ENCODE peak calls at places on chromosomes 6 and 20, in seven cellular contexts. O, Y, U, D, L, B and W are unnamed samples.

GRCh38 chr6:146027586-146028249 is 1.1 kb upstream of the GRM1 start:
- DNase-seq in U (no peak), B (no peak), L (no peak), D (no peak), Y (no peak), O (no peak), W (peak; percentile 27)

GRCh38 chr6:105302617-105303128 is 100.2 kb downstream of the PREP start:
- DNase-seq in L (no peak), D (no peak), Y (no peak), B (no peak), U (no peak), O (no peak), W (no peak)

GRCh38 chr20:57440678-57441509 is 49.7 kb downstream of the RBM38 start:
- DNase-seq in Y (peak; percentile 63), U (peak; percentile 94), B (peak; percentile 84), D (peak; percentile 85), O (peak; percentile 81), L (peak; percentile 66), W (peak; percentile 87)

GRCh38 chr20:19889011-19889953 is 127.9 kb upstream of the NAA20 start:
- DNase-seq in L (peak; percentile 76), D (peak; percentile 84), U (peak; percentile 79), B (peak; percentile 40), Y (no peak), O (peak; percentile 26), W (no peak)

GRCh38 chr6:117483004-117483644 is 650 bp downstream of the DCBLD1 start:
- DNase-seq in B (peak; percentile 64), L (peak; percentile 31), U (peak; percentile 87), D (peak; percentile 50), O (peak; percentile 72), Y (peak; percentile 67), W (peak; percentile 69)

GRCh38 chr6:43217351-43217750 is 11.9 kb downstream of the DNPH1 start:
- DNase-seq in U (peak; percentile 21), Y (peak; percentile 54), D (no peak), L (no peak), B (no peak), O (no peak), W (no peak)

GRCh38 chr20:64142546-64142945 is 21.7 kb upstream of the MYT1 start:
- DNase-seq in O (no peak), L (no peak), D (no peak), Y (no peak), U (peak; percentile 24), B (no peak), W (no peak)

GRCh38 chr6:69719602-69720193 is 77.1 kb downstream of the LMBRD1 start:
- DNase-seq in O (no peak), L (peak; percentile 37), Y (no peak), D (no peak), U (no peak), B (no peak), W (peak; percentile 62)

GRCh38 chr20:45347297-45347935 is 808 bp downstream of the SDC4 start:
- DNase-seq in U (no peak), Y (no peak), D (no peak), B (no peak), O (no peak), L (no peak), W (no peak)

GRCh38 chr20:45303586-45304463 is 2.8 kb upstream of the RBPJL start:
- DNase-seq in B (no peak), O (no peak), L (no peak), U (peak; percentile 68), D (no peak), Y (no peak), W (no peak)

GRCh38 chr6:151095538-151096254 is 144.1 kb upstream of the AKAP12 start:
- DNase-seq in O (no peak), D (no peak), L (no peak), B (no peak), Y (no peak), U (no peak), W (no peak)

GRCh38 chr6:10801224-10801848 is 37.0 kb downstream of the MAK start:
- DNase-seq in D (peak; percentile 27), L (peak; percentile 58), U (peak; percentile 81), O (peak; percentile 59), Y (peak; percentile 59), B (peak; percentile 31), W (peak; percentile 50)

GRCh38 chr6:148146717-148147116 is 195.9 kb upstream of the SASH1 start:
- DNase-seq in O (no peak), U (no peak), B (no peak), D (no peak), Y (no peak), L (peak; percentile 36), W (no peak)

GRCh38 chr6:33433001-33433559 is 13.2 kb downstream of the SYNGAP1 start:
- DNase-seq in D (no peak), O (no peak), B (no peak), U (peak; percentile 62), Y (no peak), L (no peak), W (no peak)

GRCh38 chr20:16689906-16690305 is 39.9 kb upstream of the SNRPB2 start:
- DNase-seq in B (no peak), U (no peak), D (no peak), L (no peak), O (no peak), Y (no peak), W (no peak)

GRCh38 chr20:9474835-9475413 is 39.5 kb upstream of the LAMP5 start:
- DNase-seq in B (no peak), U (no peak), Y (no peak), D (no peak), L (peak; percentile 53), O (no peak), W (no peak)

GRCh38 chr20:33649201-33649631 is 12.9 kb upstream of the C20orf144 start:
- DNase-seq in O (no peak), B (peak; percentile 77), U (no peak), L (no peak), Y (peak; percentile 68), D (no peak), W (peak; percentile 58)

DNA sequence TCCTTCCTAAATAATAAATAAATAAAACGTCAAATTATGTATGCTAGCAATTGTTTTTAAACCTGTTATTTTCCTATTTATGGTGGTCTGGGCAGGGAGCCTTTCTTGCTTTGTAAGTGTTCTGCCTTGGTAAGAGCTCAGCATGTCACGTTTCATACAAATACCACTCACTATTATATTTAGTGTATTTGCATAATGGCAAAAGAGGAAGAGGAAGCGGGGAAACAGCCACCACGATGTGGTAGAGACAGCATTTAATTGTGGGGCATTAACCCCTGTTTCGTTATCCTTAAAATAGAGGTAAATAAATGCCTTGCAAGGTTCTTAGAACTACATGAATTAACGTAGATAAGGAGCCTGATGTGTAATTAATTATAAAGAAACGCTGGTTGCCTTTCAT is 2.0 kb downstream of the ABRACL start:
- DNase-seq in L (no peak), O (no peak), U (no peak), Y (no peak), B (no peak), D (no peak), W (no peak)
- H3K4me3 ChIP-seq in L (no peak overlapping the region), O (no peak overlapping the region), U (no peak overlapping the region), Y (no peak overlapping the region), B (peak overlapping the region; percentile 92), D (no peak overlapping the region), W (no peak overlapping the region)

GRCh38 chr6:52495859-52496396 is 75.8 kb downstream of the EFHC1 start:
- DNase-seq in D (no peak), L (no peak), O (no peak), U (no peak), B (no peak), Y (no peak), W (no peak)

GRCh38 chr6:52493669-52494068 is 73.5 kb downstream of the EFHC1 start:
- DNase-seq in L (peak; percentile 33), D (no peak), Y (no peak), O (no peak), U (no peak), B (no peak), W (no peak)

GRCh38 chr6:52489881-52490280 is 69.7 kb downstream of the EFHC1 start:
- DNase-seq in B (no peak), O (no peak), L (no peak), D (no peak), U (no peak), Y (no peak), W (no peak)

GRCh38 chr6:52494298-52495072 is 74.3 kb downstream of the EFHC1 start:
- DNase-seq in L (no peak), U (no peak), O (no peak), B (no peak), D (no peak), Y (no peak), W (no peak)

DNA sequence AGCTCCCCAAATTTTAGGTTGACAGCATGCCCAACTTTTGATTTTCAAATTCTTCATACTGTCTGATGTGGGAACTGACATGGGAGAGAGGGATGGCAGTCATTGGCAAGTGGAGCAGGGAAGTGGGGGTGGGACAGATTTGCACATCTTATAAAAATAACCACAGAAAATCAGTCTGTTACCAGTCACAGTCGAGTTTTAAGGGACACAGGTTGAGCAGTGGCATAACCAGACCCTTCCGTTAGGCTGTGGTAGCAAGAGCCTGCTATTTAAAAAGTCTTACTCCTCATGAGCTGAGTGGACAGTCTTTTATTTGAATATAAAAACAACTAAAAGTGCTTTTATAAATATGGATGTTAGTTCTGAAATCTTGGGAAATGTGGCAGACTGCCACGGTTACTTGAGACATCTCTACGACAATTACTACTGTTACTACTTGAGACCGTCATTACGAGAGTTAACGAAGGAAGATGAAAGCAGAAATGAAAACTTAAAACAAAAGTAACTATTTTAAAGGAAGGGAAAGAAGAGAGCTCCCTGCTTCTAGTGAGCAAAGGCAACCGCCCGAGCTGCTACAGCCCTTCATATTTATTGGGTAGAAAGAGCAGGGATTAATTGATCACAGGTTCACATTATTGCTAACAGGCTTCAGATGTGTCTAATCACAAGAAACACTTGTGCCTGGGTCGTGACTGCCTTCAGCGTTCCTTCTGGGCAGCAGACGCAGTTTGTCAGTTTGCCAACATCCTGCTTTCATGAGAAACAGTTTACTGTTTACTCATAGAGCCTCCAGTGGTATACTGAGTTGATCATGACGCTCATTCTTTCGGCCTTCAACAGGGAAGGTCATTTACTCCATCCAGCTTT is 71.3 kb downstream of the EFHC1 start:
- DNase-seq in B (no peak), U (no peak), Y (no peak), O (no peak), L (peak; percentile 57), D (no peak), W (no peak)
- H3K4me1 ChIP-seq in B (no peaks in the 10 kb centered on the region), U (no peaks in the 10 kb centered on the region), Y (peaks cover 4% of the 10 kb centered on the region), O (no peaks in the 10 kb centered on the region), L (no peaks in the 10 kb centered on the region), D (no peaks in the 10 kb centered on the region), W (no peaks in the 10 kb centered on the region)

GRCh38 chr6:159106627-159107241 is 61.9 kb upstream of the TAGAP start:
- DNase-seq in O (peak; percentile 85), D (peak; percentile 76), Y (peak; percentile 91), B (peak; percentile 54), U (no peak), L (peak; percentile 40), W (peak; percentile 67)
- H3K4me3 ChIP-seq in O (no peak overlapping the region), D (peak overlapping the region; percentile 13), Y (no peak overlapping the region), B (no peak overlapping the region), U (no peak overlapping the region), L (no peak overlapping the region), W (no peak overlapping the region)

DNA sequence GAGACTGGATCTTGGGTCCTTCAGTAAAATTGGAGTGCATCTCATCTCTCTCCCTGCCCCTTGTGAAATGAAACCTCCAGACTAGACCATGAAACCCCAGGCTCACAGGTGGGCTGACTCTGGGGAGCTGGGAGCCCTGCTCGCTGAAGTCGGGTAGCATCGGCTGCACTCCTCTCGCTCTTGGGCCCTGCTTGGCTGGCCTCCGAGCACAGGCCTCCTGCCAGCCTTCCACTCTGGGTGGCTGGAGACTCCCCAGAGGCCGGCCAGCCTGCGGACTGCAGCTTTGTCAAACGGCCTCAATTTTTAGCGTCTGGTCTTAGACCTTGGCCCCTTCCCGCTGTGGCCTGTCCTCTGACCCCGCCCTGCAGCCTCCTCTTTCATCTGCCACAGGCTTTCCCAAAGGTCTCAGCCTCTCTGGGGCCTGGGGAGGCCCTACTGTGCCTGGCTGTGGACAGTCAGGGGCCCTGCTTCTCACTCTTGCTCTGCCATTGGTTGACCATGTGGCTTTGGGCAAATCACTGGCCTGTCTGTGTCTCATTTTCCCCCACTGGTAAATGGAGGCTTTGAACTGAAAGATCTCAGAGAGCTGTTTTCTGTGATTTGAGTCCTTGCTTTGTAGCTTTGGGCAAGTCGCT is 45.1 kb downstream of the SRC start:
- DNase-seq in B (no peak), U (peak; percentile 78), D (no peak), L (no peak), Y (no peak), O (no peak), W (peak; percentile 9)
- H3K4me1 ChIP-seq in B (no peaks in the 10 kb centered on the region), U (no peaks in the 10 kb centered on the region), D (no peaks in the 10 kb centered on the region), L (no peaks in the 10 kb centered on the region), Y (no peaks in the 10 kb centered on the region), O (no peaks in the 10 kb centered on the region), W (peaks cover 20% of the 10 kb centered on the region)